ENCODE peak calls at places on chromosomes 4 and X, in ten cellular contexts. One of them, this sample, is unnamed.
A peak's percentile ranks its signal among the peaks of the same experiment; 100 is the strongest.

GRCh38 chr4:7650606-7651400 is 216.1 kb upstream of the PSAPL1 start:
- DNase-seq in stimulated activated CD4-positive, alpha-beta T cell treated with anti-CD3 and anti-CD28 coated beads, Interleukin-4, amount 100 ng/mL, for 4 hours: no peak
- DNase-seq in NCI-H2081: no peak
- DNase-seq in lower lobe of right lung: peak; percentile 44
- DNase-seq in Caki2: no peak
- DNase-seq in amniotic stem cell: no peak
- DNase-seq in heart right ventricle: no peak
- DNase-seq in Kasumi-1: peak; percentile 47
- DNase-seq in NCI-H460: no peak
- DNase-seq in keratinocyte: peak; percentile 23
- DNase-seq in this sample: no peak

GRCh38 chrX:3161686-3162085 is 120.4 kb downstream of the ARSF start:
- DNase-seq in stimulated activated CD4-positive, alpha-beta T cell treated with anti-CD3 and anti-CD28 coated beads, Interleukin-4, amount 100 ng/mL, for 4 hours: no peak
- DNase-seq in NCI-H2081: no peak
- DNase-seq in lower lobe of right lung: no peak
- DNase-seq in Caki2: no peak
- DNase-seq in amniotic stem cell: no peak
- DNase-seq in heart right ventricle: no peak
- DNase-seq in Kasumi-1: no peak
- DNase-seq in NCI-H460: no peak
- DNase-seq in keratinocyte: no peak
- DNase-seq in this sample: no peak

GRCh38 chrX:103919336-103919682 is 43.1 kb upstream of the TMSB15B start:
- DNase-seq in stimulated activated CD4-positive, alpha-beta T cell treated with anti-CD3 and anti-CD28 coated beads, Interleukin-4, amount 100 ng/mL, for 4 hours: no peak
- DNase-seq in NCI-H2081: peak; percentile 73
- DNase-seq in lower lobe of right lung: no peak
- DNase-seq in Caki2: no peak
- DNase-seq in amniotic stem cell: no peak
- DNase-seq in heart right ventricle: no peak
- DNase-seq in Kasumi-1: peak; percentile 81
- DNase-seq in NCI-H460: peak; percentile 46
- DNase-seq in keratinocyte: no peak
- DNase-seq in this sample: no peak

GRCh38 chr4:9745782-9746181 is 35.7 kb upstream of the DRD5 start:
- DNase-seq in stimulated activated CD4-positive, alpha-beta T cell treated with anti-CD3 and anti-CD28 coated beads, Interleukin-4, amount 100 ng/mL, for 4 hours: no peak
- DNase-seq in NCI-H2081: no peak
- DNase-seq in lower lobe of right lung: no peak
- DNase-seq in Caki2: no peak
- DNase-seq in amniotic stem cell: no peak
- DNase-seq in heart right ventricle: no peak
- DNase-seq in Kasumi-1: no peak
- DNase-seq in NCI-H460: no peak
- DNase-seq in keratinocyte: no peak
- DNase-seq in this sample: no peak

GRCh38 chr4:147837435-147837834 is 105.5 kb downstream of the ARHGAP10 start:
- DNase-seq in stimulated activated CD4-positive, alpha-beta T cell treated with anti-CD3 and anti-CD28 coated beads, Interleukin-4, amount 100 ng/mL, for 4 hours: no peak
- DNase-seq in NCI-H2081: no peak
- DNase-seq in lower lobe of right lung: no peak
- DNase-seq in Caki2: no peak
- DNase-seq in amniotic stem cell: no peak
- DNase-seq in heart right ventricle: no peak
- DNase-seq in Kasumi-1: no peak
- DNase-seq in NCI-H460: peak; percentile 15
- DNase-seq in keratinocyte: no peak
- DNase-seq in this sample: no peak

GRCh38 chrX:40897768-40898167 is 162.4 kb upstream of the MED14 start:
- DNase-seq in stimulated activated CD4-positive, alpha-beta T cell treated with anti-CD3 and anti-CD28 coated beads, Interleukin-4, amount 100 ng/mL, for 4 hours: no peak
- DNase-seq in NCI-H2081: peak; percentile 43
- DNase-seq in lower lobe of right lung: no peak
- DNase-seq in Caki2: no peak
- DNase-seq in amniotic stem cell: no peak
- DNase-seq in heart right ventricle: no peak
- DNase-seq in Kasumi-1: no peak
- DNase-seq in NCI-H460: no peak
- DNase-seq in keratinocyte: no peak
- DNase-seq in this sample: no peak

GRCh38 chr4:158020175-158020574 is 152.7 kb downstream of the GASK1B start:
- DNase-seq in stimulated activated CD4-positive, alpha-beta T cell treated with anti-CD3 and anti-CD28 coated beads, Interleukin-4, amount 100 ng/mL, for 4 hours: no peak
- DNase-seq in NCI-H2081: no peak
- DNase-seq in lower lobe of right lung: no peak
- DNase-seq in Caki2: peak; percentile 87
- DNase-seq in amniotic stem cell: no peak
- DNase-seq in heart right ventricle: no peak
- DNase-seq in Kasumi-1: no peak
- DNase-seq in NCI-H460: peak; percentile 20
- DNase-seq in keratinocyte: no peak
- DNase-seq in this sample: no peak

GRCh38 chr4:75742451-75742850 is 18.1 kb downstream of the USO1 start:
- DNase-seq in stimulated activated CD4-positive, alpha-beta T cell treated with anti-CD3 and anti-CD28 coated beads, Interleukin-4, amount 100 ng/mL, for 4 hours: no peak
- DNase-seq in NCI-H2081: no peak
- DNase-seq in lower lobe of right lung: no peak
- DNase-seq in Caki2: no peak
- DNase-seq in amniotic stem cell: no peak
- DNase-seq in heart right ventricle: no peak
- DNase-seq in Kasumi-1: no peak
- DNase-seq in NCI-H460: no peak
- DNase-seq in keratinocyte: no peak
- DNase-seq in this sample: no peak

GRCh38 chr4:150126880-150127236 is 48.6 kb downstream of the DCLK2 start:
- DNase-seq in stimulated activated CD4-positive, alpha-beta T cell treated with anti-CD3 and anti-CD28 coated beads, Interleukin-4, amount 100 ng/mL, for 4 hours: no peak
- DNase-seq in NCI-H2081: no peak
- DNase-seq in lower lobe of right lung: no peak
- DNase-seq in Caki2: no peak
- DNase-seq in amniotic stem cell: no peak
- DNase-seq in heart right ventricle: no peak
- DNase-seq in Kasumi-1: no peak
- DNase-seq in NCI-H460: no peak
- DNase-seq in keratinocyte: peak; percentile 44
- DNase-seq in this sample: no peak

GRCh38 chr4:103996059-103996458 is 276.3 kb upstream of the TACR3 start:
- DNase-seq in stimulated activated CD4-positive, alpha-beta T cell treated with anti-CD3 and anti-CD28 coated beads, Interleukin-4, amount 100 ng/mL, for 4 hours: no peak
- DNase-seq in NCI-H2081: no peak
- DNase-seq in lower lobe of right lung: no peak
- DNase-seq in Caki2: peak; percentile 56
- DNase-seq in amniotic stem cell: no peak
- DNase-seq in heart right ventricle: no peak
- DNase-seq in Kasumi-1: no peak
- DNase-seq in NCI-H460: peak; percentile 13
- DNase-seq in keratinocyte: peak; percentile 7
- DNase-seq in this sample: no peak

GRCh38 chrX:15745179-15745578 is 7.1 kb downstream of the CA5B start:
- DNase-seq in stimulated activated CD4-positive, alpha-beta T cell treated with anti-CD3 and anti-CD28 coated beads, Interleukin-4, amount 100 ng/mL, for 4 hours: no peak
- DNase-seq in NCI-H2081: no peak
- DNase-seq in lower lobe of right lung: no peak
- DNase-seq in Caki2: no peak
- DNase-seq in amniotic stem cell: no peak
- DNase-seq in heart right ventricle: no peak
- DNase-seq in Kasumi-1: no peak
- DNase-seq in NCI-H460: no peak
- DNase-seq in keratinocyte: no peak
- DNase-seq in this sample: no peak

GRCh38 chr4:3009422-3009821 is 46.1 kb downstream of the GRK4 start:
- DNase-seq in stimulated activated CD4-positive, alpha-beta T cell treated with anti-CD3 and anti-CD28 coated beads, Interleukin-4, amount 100 ng/mL, for 4 hours: no peak
- DNase-seq in NCI-H2081: no peak
- DNase-seq in lower lobe of right lung: no peak
- DNase-seq in Caki2: no peak
- DNase-seq in amniotic stem cell: no peak
- DNase-seq in heart right ventricle: no peak
- DNase-seq in Kasumi-1: no peak
- DNase-seq in NCI-H460: peak; percentile 8
- DNase-seq in keratinocyte: no peak
- DNase-seq in this sample: no peak

GRCh38 chrX:6667048-6667768 is 132.3 kb upstream of the VCX3A start:
- DNase-seq in stimulated activated CD4-positive, alpha-beta T cell treated with anti-CD3 and anti-CD28 coated beads, Interleukin-4, amount 100 ng/mL, for 4 hours: no peak
- DNase-seq in NCI-H2081: no peak
- DNase-seq in lower lobe of right lung: no peak
- DNase-seq in Caki2: peak; percentile 2
- DNase-seq in amniotic stem cell: no peak
- DNase-seq in heart right ventricle: no peak
- DNase-seq in Kasumi-1: peak; percentile 0
- DNase-seq in NCI-H460: no peak
- DNase-seq in keratinocyte: peak; percentile 5
- DNase-seq in this sample: no peak

GRCh38 chrX:7071390-7071789 is 76.1 kb upstream of the STS start:
- DNase-seq in stimulated activated CD4-positive, alpha-beta T cell treated with anti-CD3 and anti-CD28 coated beads, Interleukin-4, amount 100 ng/mL, for 4 hours: no peak
- DNase-seq in NCI-H2081: no peak
- DNase-seq in lower lobe of right lung: no peak
- DNase-seq in Caki2: no peak
- DNase-seq in amniotic stem cell: no peak
- DNase-seq in heart right ventricle: no peak
- DNase-seq in Kasumi-1: no peak
- DNase-seq in NCI-H460: no peak
- DNase-seq in keratinocyte: no peak
- DNase-seq in this sample: no peak

GRCh38 chr4:131091896-131092295 is 1995.9 kb downstream of the C4orf33 start:
- DNase-seq in stimulated activated CD4-positive, alpha-beta T cell treated with anti-CD3 and anti-CD28 coated beads, Interleukin-4, amount 100 ng/mL, for 4 hours: no peak
- DNase-seq in NCI-H2081: peak; percentile 13
- DNase-seq in lower lobe of right lung: no peak
- DNase-seq in Caki2: no peak
- DNase-seq in amniotic stem cell: peak; percentile 44
- DNase-seq in heart right ventricle: no peak
- DNase-seq in Kasumi-1: peak; percentile 64
- DNase-seq in NCI-H460: peak; percentile 40
- DNase-seq in keratinocyte: no peak
- DNase-seq in this sample: no peak

GRCh38 chr4:118967393-118967792 is 78.7 kb downstream of the SYNPO2 start:
- DNase-seq in stimulated activated CD4-positive, alpha-beta T cell treated with anti-CD3 and anti-CD28 coated beads, Interleukin-4, amount 100 ng/mL, for 4 hours: no peak
- DNase-seq in NCI-H2081: no peak
- DNase-seq in lower lobe of right lung: no peak
- DNase-seq in Caki2: no peak
- DNase-seq in amniotic stem cell: peak; percentile 37
- DNase-seq in heart right ventricle: no peak
- DNase-seq in Kasumi-1: no peak
- DNase-seq in NCI-H460: no peak
- DNase-seq in keratinocyte: no peak
- DNase-seq in this sample: no peak

GRCh38 chr4:139589619-139590018 is 33.6 kb upstream of the SETD7 start:
- DNase-seq in stimulated activated CD4-positive, alpha-beta T cell treated with anti-CD3 and anti-CD28 coated beads, Interleukin-4, amount 100 ng/mL, for 4 hours: no peak
- DNase-seq in NCI-H2081: no peak
- DNase-seq in lower lobe of right lung: no peak
- DNase-seq in Caki2: no peak
- DNase-seq in amniotic stem cell: no peak
- DNase-seq in heart right ventricle: no peak
- DNase-seq in Kasumi-1: no peak
- DNase-seq in NCI-H460: no peak
- DNase-seq in keratinocyte: no peak
- DNase-seq in this sample: no peak

GRCh38 chr4:62601737-62602136 is 1401.6 kb downstream of the ADGRL3 start:
- DNase-seq in stimulated activated CD4-positive, alpha-beta T cell treated with anti-CD3 and anti-CD28 coated beads, Interleukin-4, amount 100 ng/mL, for 4 hours: no peak
- DNase-seq in NCI-H2081: no peak
- DNase-seq in lower lobe of right lung: no peak
- DNase-seq in Caki2: no peak
- DNase-seq in amniotic stem cell: no peak
- DNase-seq in heart right ventricle: no peak
- DNase-seq in Kasumi-1: no peak
- DNase-seq in NCI-H460: no peak
- DNase-seq in keratinocyte: no peak
- DNase-seq in this sample: no peak

GRCh38 chr4:28009541-28009940 is 1148.9 kb downstream of the STIM2 start:
- DNase-seq in stimulated activated CD4-positive, alpha-beta T cell treated with anti-CD3 and anti-CD28 coated beads, Interleukin-4, amount 100 ng/mL, for 4 hours: no peak
- DNase-seq in NCI-H2081: no peak
- DNase-seq in lower lobe of right lung: no peak
- DNase-seq in Caki2: no peak
- DNase-seq in amniotic stem cell: no peak
- DNase-seq in heart right ventricle: no peak
- DNase-seq in Kasumi-1: no peak
- DNase-seq in NCI-H460: no peak
- DNase-seq in keratinocyte: no peak
- DNase-seq in this sample: no peak

GRCh38 chrX:28391528-28391927 is 195.7 kb upstream of the IL1RAPL1 start:
- DNase-seq in stimulated activated CD4-positive, alpha-beta T cell treated with anti-CD3 and anti-CD28 coated beads, Interleukin-4, amount 100 ng/mL, for 4 hours: no peak
- DNase-seq in NCI-H2081: no peak
- DNase-seq in lower lobe of right lung: no peak
- DNase-seq in Caki2: no peak
- DNase-seq in amniotic stem cell: no peak
- DNase-seq in heart right ventricle: no peak
- DNase-seq in Kasumi-1: no peak
- DNase-seq in NCI-H460: no peak
- DNase-seq in keratinocyte: peak; percentile 17
- DNase-seq in this sample: no peak

GRCh38 chr4:7312691-7313090 is 120.4 kb downstream of the SORCS2 start:
- DNase-seq in stimulated activated CD4-positive, alpha-beta T cell treated with anti-CD3 and anti-CD28 coated beads, Interleukin-4, amount 100 ng/mL, for 4 hours: no peak
- DNase-seq in NCI-H2081: no peak
- DNase-seq in lower lobe of right lung: no peak
- DNase-seq in Caki2: no peak
- DNase-seq in amniotic stem cell: no peak
- DNase-seq in heart right ventricle: no peak
- DNase-seq in Kasumi-1: no peak
- DNase-seq in NCI-H460: no peak
- DNase-seq in keratinocyte: no peak
- DNase-seq in this sample: no peak

GRCh38 chr4:165474784-165475705 is 96.2 kb downstream of the CPE start:
- DNase-seq in stimulated activated CD4-positive, alpha-beta T cell treated with anti-CD3 and anti-CD28 coated beads, Interleukin-4, amount 100 ng/mL, for 4 hours: no peak
- DNase-seq in NCI-H2081: no peak
- DNase-seq in lower lobe of right lung: no peak
- DNase-seq in Caki2: no peak
- DNase-seq in amniotic stem cell: no peak
- DNase-seq in heart right ventricle: no peak
- DNase-seq in Kasumi-1: no peak
- DNase-seq in NCI-H460: no peak
- DNase-seq in keratinocyte: no peak
- DNase-seq in this sample: no peak

GRCh38 chrX:1389181-1389992 is 2.5 kb downstream of the SLC25A6 start:
- DNase-seq in stimulated activated CD4-positive, alpha-beta T cell treated with anti-CD3 and anti-CD28 coated beads, Interleukin-4, amount 100 ng/mL, for 4 hours: no peak
- DNase-seq in NCI-H2081: no peak
- DNase-seq in lower lobe of right lung: peak; percentile 46
- DNase-seq in Caki2: no peak
- DNase-seq in amniotic stem cell: no peak
- DNase-seq in heart right ventricle: no peak
- DNase-seq in Kasumi-1: no peak
- DNase-seq in NCI-H460: no peak
- DNase-seq in keratinocyte: no peak
- DNase-seq in this sample: no peak

GRCh38 chr4:18722748-18723191 is 701.2 kb upstream of the LCORL start:
- DNase-seq in stimulated activated CD4-positive, alpha-beta T cell treated with anti-CD3 and anti-CD28 coated beads, Interleukin-4, amount 100 ng/mL, for 4 hours: no peak
- DNase-seq in NCI-H2081: no peak
- DNase-seq in lower lobe of right lung: no peak
- DNase-seq in Caki2: no peak
- DNase-seq in amniotic stem cell: no peak
- DNase-seq in heart right ventricle: no peak
- DNase-seq in Kasumi-1: no peak
- DNase-seq in NCI-H460: no peak
- DNase-seq in keratinocyte: no peak
- DNase-seq in this sample: no peak

GRCh38 chrX:49610718-49611310 is 12.0 kb downstream of the GAGE1 start:
- DNase-seq in stimulated activated CD4-positive, alpha-beta T cell treated with anti-CD3 and anti-CD28 coated beads, Interleukin-4, amount 100 ng/mL, for 4 hours: no peak
- DNase-seq in NCI-H2081: no peak
- DNase-seq in lower lobe of right lung: no peak
- DNase-seq in Caki2: no peak
- DNase-seq in amniotic stem cell: no peak
- DNase-seq in heart right ventricle: no peak
- DNase-seq in Kasumi-1: no peak
- DNase-seq in NCI-H460: no peak
- DNase-seq in keratinocyte: no peak
- DNase-seq in this sample: no peak

GRCh38 chr4:101022151-101023024 is 324.9 kb downstream of the PPP3CA start:
- DNase-seq in stimulated activated CD4-positive, alpha-beta T cell treated with anti-CD3 and anti-CD28 coated beads, Interleukin-4, amount 100 ng/mL, for 4 hours: no peak
- DNase-seq in NCI-H2081: no peak
- DNase-seq in lower lobe of right lung: no peak
- DNase-seq in Caki2: no peak
- DNase-seq in amniotic stem cell: peak; percentile 9
- DNase-seq in heart right ventricle: no peak
- DNase-seq in Kasumi-1: no peak
- DNase-seq in NCI-H460: no peak
- DNase-seq in keratinocyte: no peak
- DNase-seq in this sample: no peak

GRCh38 chr4:128649575-128650205 is 159.8 kb upstream of the JADE1 start:
- DNase-seq in stimulated activated CD4-positive, alpha-beta T cell treated with anti-CD3 and anti-CD28 coated beads, Interleukin-4, amount 100 ng/mL, for 4 hours: no peak
- DNase-seq in NCI-H2081: no peak
- DNase-seq in lower lobe of right lung: no peak
- DNase-seq in Caki2: no peak
- DNase-seq in amniotic stem cell: no peak
- DNase-seq in heart right ventricle: no peak
- DNase-seq in Kasumi-1: no peak
- DNase-seq in NCI-H460: no peak
- DNase-seq in keratinocyte: no peak
- DNase-seq in this sample: no peak

GRCh38 chrX:15410430-15410829 is 26.2 kb upstream of the VEGFD start:
- DNase-seq in stimulated activated CD4-positive, alpha-beta T cell treated with anti-CD3 and anti-CD28 coated beads, Interleukin-4, amount 100 ng/mL, for 4 hours: no peak
- DNase-seq in NCI-H2081: no peak
- DNase-seq in lower lobe of right lung: no peak
- DNase-seq in Caki2: no peak
- DNase-seq in amniotic stem cell: no peak
- DNase-seq in heart right ventricle: no peak
- DNase-seq in Kasumi-1: no peak
- DNase-seq in NCI-H460: no peak
- DNase-seq in keratinocyte: no peak
- DNase-seq in this sample: no peak